ENCODE peak calls at places on chromosomes 3 and 15, in eight cellular contexts. One of them, this sample, is unnamed.

GRCh38 chr3:51547274-51547673 is 8.8 kb downstream of the RAD54L2 start:
- DNase-seq in cortex of kidney: no peak
- DNase-seq in NCI-H2081: no peak
- DNase-seq in dermis blood vessel endothelial cell: no peak
- DNase-seq in IMR-90: no peak
- DNase-seq in HTR-8/SVneo: no peak
- DNase-seq in stimulated activated naive CD4-positive, alpha-beta T cell: no peak
- DNase-seq in activated naive CD4-positive, alpha-beta T cell treated with anti-CD3 and anti-CD28 coated beads, Interleukin-2, amount 10 ng/mL, durations not matched to agents 7 days and 5 days: no peak
- DNase-seq in this sample: no peak

GRCh38 chr3:47692158-47692557 is 89.5 kb downstream of the SMARCC1 start:
- DNase-seq in cortex of kidney: no peak
- DNase-seq in NCI-H2081: no peak
- DNase-seq in dermis blood vessel endothelial cell: no peak
- DNase-seq in IMR-90: no peak
- DNase-seq in HTR-8/SVneo: no peak
- DNase-seq in stimulated activated naive CD4-positive, alpha-beta T cell: no peak
- DNase-seq in activated naive CD4-positive, alpha-beta T cell treated with anti-CD3 and anti-CD28 coated beads, Interleukin-2, amount 10 ng/mL, durations not matched to agents 7 days and 5 days: no peak
- DNase-seq in this sample: no peak

GRCh38 chr3:154247806-154248480 is 76.3 kb downstream of the DHX36 start:
- DNase-seq in cortex of kidney: no peak
- DNase-seq in NCI-H2081: no peak
- DNase-seq in dermis blood vessel endothelial cell: no peak
- DNase-seq in IMR-90: no peak
- DNase-seq in HTR-8/SVneo: no peak
- DNase-seq in stimulated activated naive CD4-positive, alpha-beta T cell: no peak
- DNase-seq in activated naive CD4-positive, alpha-beta T cell treated with anti-CD3 and anti-CD28 coated beads, Interleukin-2, amount 10 ng/mL, durations not matched to agents 7 days and 5 days: no peak
- DNase-seq in this sample: no peak

GRCh38 chr3:188546835-188547670 is 393.1 kb downstream of the LPP start:
- DNase-seq in cortex of kidney: no peak
- DNase-seq in NCI-H2081: no peak
- DNase-seq in dermis blood vessel endothelial cell: peak; percentile 62
- DNase-seq in IMR-90: peak; percentile 89
- DNase-seq in HTR-8/SVneo: no peak
- DNase-seq in stimulated activated naive CD4-positive, alpha-beta T cell: no peak
- DNase-seq in activated naive CD4-positive, alpha-beta T cell treated with anti-CD3 and anti-CD28 coated beads, Interleukin-2, amount 10 ng/mL, durations not matched to agents 7 days and 5 days: no peak
- DNase-seq in this sample: no peak

GRCh38 chr3:98980915-98981596 is 79.6 kb upstream of the DCBLD2 start:
- DNase-seq in cortex of kidney: no peak
- DNase-seq in NCI-H2081: no peak
- DNase-seq in dermis blood vessel endothelial cell: peak; percentile 68
- DNase-seq in IMR-90: peak; percentile 91
- DNase-seq in HTR-8/SVneo: no peak
- DNase-seq in stimulated activated naive CD4-positive, alpha-beta T cell: no peak
- DNase-seq in activated naive CD4-positive, alpha-beta T cell treated with anti-CD3 and anti-CD28 coated beads, Interleukin-2, amount 10 ng/mL, durations not matched to agents 7 days and 5 days: no peak
- DNase-seq in this sample: no peak

GRCh38 chr3:45807645-45808540 is 11.6 kb upstream of the SLC6A20 start:
- DNase-seq in cortex of kidney: no peak
- DNase-seq in NCI-H2081: peak; percentile 66
- DNase-seq in dermis blood vessel endothelial cell: no peak
- DNase-seq in IMR-90: no peak
- DNase-seq in HTR-8/SVneo: no peak
- DNase-seq in stimulated activated naive CD4-positive, alpha-beta T cell: no peak
- DNase-seq in activated naive CD4-positive, alpha-beta T cell treated with anti-CD3 and anti-CD28 coated beads, Interleukin-2, amount 10 ng/mL, durations not matched to agents 7 days and 5 days: no peak
- DNase-seq in this sample: no peak

GRCh38 chr3:120839120-120839519 is 68.9 kb upstream of the STXBP5L start:
- DNase-seq in cortex of kidney: no peak
- DNase-seq in NCI-H2081: no peak
- DNase-seq in dermis blood vessel endothelial cell: no peak
- DNase-seq in IMR-90: no peak
- DNase-seq in HTR-8/SVneo: no peak
- DNase-seq in stimulated activated naive CD4-positive, alpha-beta T cell: no peak
- DNase-seq in activated naive CD4-positive, alpha-beta T cell treated with anti-CD3 and anti-CD28 coated beads, Interleukin-2, amount 10 ng/mL, durations not matched to agents 7 days and 5 days: no peak
- DNase-seq in this sample: no peak

GRCh38 chr15:94229591-94230365 is 1.6 kb upstream of the MCTP2 start:
- DNase-seq in cortex of kidney: no peak
- DNase-seq in NCI-H2081: no peak
- DNase-seq in dermis blood vessel endothelial cell: no peak
- DNase-seq in IMR-90: no peak
- DNase-seq in HTR-8/SVneo: no peak
- DNase-seq in stimulated activated naive CD4-positive, alpha-beta T cell: peak; percentile 2
- DNase-seq in activated naive CD4-positive, alpha-beta T cell treated with anti-CD3 and anti-CD28 coated beads, Interleukin-2, amount 10 ng/mL, durations not matched to agents 7 days and 5 days: peak; percentile 76
- DNase-seq in this sample: no peak

GRCh38 chr3:14297784-14298236 is 104.6 kb upstream of the SLC6A6 start:
- DNase-seq in cortex of kidney: no peak
- DNase-seq in NCI-H2081: no peak
- DNase-seq in dermis blood vessel endothelial cell: no peak
- DNase-seq in IMR-90: no peak
- DNase-seq in HTR-8/SVneo: no peak
- DNase-seq in stimulated activated naive CD4-positive, alpha-beta T cell: no peak
- DNase-seq in activated naive CD4-positive, alpha-beta T cell treated with anti-CD3 and anti-CD28 coated beads, Interleukin-2, amount 10 ng/mL, durations not matched to agents 7 days and 5 days: no peak
- DNase-seq in this sample: no peak

GRCh38 chr3:114714237-114714636 is 420.4 kb downstream of the TIGIT start:
- DNase-seq in cortex of kidney: no peak
- DNase-seq in NCI-H2081: peak; percentile 76
- DNase-seq in dermis blood vessel endothelial cell: peak; percentile 44
- DNase-seq in IMR-90: no peak
- DNase-seq in HTR-8/SVneo: no peak
- DNase-seq in stimulated activated naive CD4-positive, alpha-beta T cell: no peak
- DNase-seq in activated naive CD4-positive, alpha-beta T cell treated with anti-CD3 and anti-CD28 coated beads, Interleukin-2, amount 10 ng/mL, durations not matched to agents 7 days and 5 days: no peak
- DNase-seq in this sample: no peak

GRCh38 chr3:126024049-126024854 is 55.3 kb downstream of the ROPN1B start:
- DNase-seq in cortex of kidney: no peak
- DNase-seq in NCI-H2081: no peak
- DNase-seq in dermis blood vessel endothelial cell: no peak
- DNase-seq in IMR-90: no peak
- DNase-seq in HTR-8/SVneo: no peak
- DNase-seq in stimulated activated naive CD4-positive, alpha-beta T cell: no peak
- DNase-seq in activated naive CD4-positive, alpha-beta T cell treated with anti-CD3 and anti-CD28 coated beads, Interleukin-2, amount 10 ng/mL, durations not matched to agents 7 days and 5 days: no peak
- DNase-seq in this sample: no peak

GRCh38 chr3:45739944-45740343 is 50.7 kb downstream of the SACM1L start:
- DNase-seq in cortex of kidney: no peak
- DNase-seq in NCI-H2081: no peak
- DNase-seq in dermis blood vessel endothelial cell: no peak
- DNase-seq in IMR-90: no peak
- DNase-seq in HTR-8/SVneo: no peak
- DNase-seq in stimulated activated naive CD4-positive, alpha-beta T cell: no peak
- DNase-seq in activated naive CD4-positive, alpha-beta T cell treated with anti-CD3 and anti-CD28 coated beads, Interleukin-2, amount 10 ng/mL, durations not matched to agents 7 days and 5 days: no peak
- DNase-seq in this sample: no peak

GRCh38 chr3:123892195-123892594 is 8.1 kb upstream of the MYLK start:
- DNase-seq in cortex of kidney: no peak
- DNase-seq in NCI-H2081: no peak
- DNase-seq in dermis blood vessel endothelial cell: no peak
- DNase-seq in IMR-90: no peak
- DNase-seq in HTR-8/SVneo: no peak
- DNase-seq in stimulated activated naive CD4-positive, alpha-beta T cell: no peak
- DNase-seq in activated naive CD4-positive, alpha-beta T cell treated with anti-CD3 and anti-CD28 coated beads, Interleukin-2, amount 10 ng/mL, durations not matched to agents 7 days and 5 days: no peak
- DNase-seq in this sample: no peak

GRCh38 chr3:40718681-40719080 is 193.9 kb downstream of the ZNF621 start:
- DNase-seq in cortex of kidney: no peak
- DNase-seq in NCI-H2081: no peak
- DNase-seq in dermis blood vessel endothelial cell: no peak
- DNase-seq in IMR-90: no peak
- DNase-seq in HTR-8/SVneo: no peak
- DNase-seq in stimulated activated naive CD4-positive, alpha-beta T cell: no peak
- DNase-seq in activated naive CD4-positive, alpha-beta T cell treated with anti-CD3 and anti-CD28 coated beads, Interleukin-2, amount 10 ng/mL, durations not matched to agents 7 days and 5 days: no peak
- DNase-seq in this sample: no peak

GRCh38 chr3:45567730-45568172 is 26.8 kb upstream of the LIMD1 start:
- DNase-seq in cortex of kidney: no peak
- DNase-seq in NCI-H2081: no peak
- DNase-seq in dermis blood vessel endothelial cell: no peak
- DNase-seq in IMR-90: peak; percentile 69
- DNase-seq in HTR-8/SVneo: no peak
- DNase-seq in stimulated activated naive CD4-positive, alpha-beta T cell: no peak
- DNase-seq in activated naive CD4-positive, alpha-beta T cell treated with anti-CD3 and anti-CD28 coated beads, Interleukin-2, amount 10 ng/mL, durations not matched to agents 7 days and 5 days: peak; percentile 47
- DNase-seq in this sample: no peak

GRCh38 chr15:89490550-89491315 is 5.7 kb downstream of the RHCG start:
- DNase-seq in cortex of kidney: no peak
- DNase-seq in NCI-H2081: peak; percentile 8
- DNase-seq in dermis blood vessel endothelial cell: no peak
- DNase-seq in IMR-90: no peak
- DNase-seq in HTR-8/SVneo: no peak
- DNase-seq in stimulated activated naive CD4-positive, alpha-beta T cell: no peak
- DNase-seq in activated naive CD4-positive, alpha-beta T cell treated with anti-CD3 and anti-CD28 coated beads, Interleukin-2, amount 10 ng/mL, durations not matched to agents 7 days and 5 days: no peak
- DNase-seq in this sample: no peak

GRCh38 chr3:172071780-172072179 is 32.4 kb downstream of the FNDC3B start:
- DNase-seq in cortex of kidney: no peak
- DNase-seq in NCI-H2081: no peak
- DNase-seq in dermis blood vessel endothelial cell: no peak
- DNase-seq in IMR-90: no peak
- DNase-seq in HTR-8/SVneo: no peak
- DNase-seq in stimulated activated naive CD4-positive, alpha-beta T cell: no peak
- DNase-seq in activated naive CD4-positive, alpha-beta T cell treated with anti-CD3 and anti-CD28 coated beads, Interleukin-2, amount 10 ng/mL, durations not matched to agents 7 days and 5 days: no peak
- DNase-seq in this sample: no peak

GRCh38 chr15:41507820-41508290 is 5.8 kb downstream of the LTK start:
- DNase-seq in cortex of kidney: no peak
- DNase-seq in NCI-H2081: peak; percentile 17
- DNase-seq in dermis blood vessel endothelial cell: no peak
- DNase-seq in IMR-90: no peak
- DNase-seq in HTR-8/SVneo: no peak
- DNase-seq in stimulated activated naive CD4-positive, alpha-beta T cell: no peak
- DNase-seq in activated naive CD4-positive, alpha-beta T cell treated with anti-CD3 and anti-CD28 coated beads, Interleukin-2, amount 10 ng/mL, durations not matched to agents 7 days and 5 days: no peak
- DNase-seq in this sample: no peak

GRCh38 chr3:197256836-197257444 is 41.5 kb downstream of the DLG1 start:
- DNase-seq in cortex of kidney: no peak
- DNase-seq in NCI-H2081: peak; percentile 61
- DNase-seq in dermis blood vessel endothelial cell: peak; percentile 77
- DNase-seq in IMR-90: peak; percentile 64
- DNase-seq in HTR-8/SVneo: peak; percentile 17
- DNase-seq in stimulated activated naive CD4-positive, alpha-beta T cell: peak; percentile 0
- DNase-seq in activated naive CD4-positive, alpha-beta T cell treated with anti-CD3 and anti-CD28 coated beads, Interleukin-2, amount 10 ng/mL, durations not matched to agents 7 days and 5 days: peak; percentile 52
- DNase-seq in this sample: peak; percentile 64

GRCh38 chr3:129304141-129304540 is 25.5 kb downstream of the HMCES start:
- DNase-seq in cortex of kidney: no peak
- DNase-seq in NCI-H2081: no peak
- DNase-seq in dermis blood vessel endothelial cell: no peak
- DNase-seq in IMR-90: peak; percentile 44
- DNase-seq in HTR-8/SVneo: no peak
- DNase-seq in stimulated activated naive CD4-positive, alpha-beta T cell: no peak
- DNase-seq in activated naive CD4-positive, alpha-beta T cell treated with anti-CD3 and anti-CD28 coated beads, Interleukin-2, amount 10 ng/mL, durations not matched to agents 7 days and 5 days: no peak
- DNase-seq in this sample: no peak

GRCh38 chr3:184643442-184643841 is 68.4 kb downstream of the MAGEF1 start:
- DNase-seq in cortex of kidney: no peak
- DNase-seq in NCI-H2081: no peak
- DNase-seq in dermis blood vessel endothelial cell: no peak
- DNase-seq in IMR-90: no peak
- DNase-seq in HTR-8/SVneo: no peak
- DNase-seq in stimulated activated naive CD4-positive, alpha-beta T cell: no peak
- DNase-seq in activated naive CD4-positive, alpha-beta T cell treated with anti-CD3 and anti-CD28 coated beads, Interleukin-2, amount 10 ng/mL, durations not matched to agents 7 days and 5 days: no peak
- DNase-seq in this sample: no peak

GRCh38 chr3:8668216-8668615 is 23.6 kb upstream of the SSUH2 start:
- DNase-seq in cortex of kidney: no peak
- DNase-seq in NCI-H2081: no peak
- DNase-seq in dermis blood vessel endothelial cell: no peak
- DNase-seq in IMR-90: peak; percentile 17
- DNase-seq in HTR-8/SVneo: no peak
- DNase-seq in stimulated activated naive CD4-positive, alpha-beta T cell: no peak
- DNase-seq in activated naive CD4-positive, alpha-beta T cell treated with anti-CD3 and anti-CD28 coated beads, Interleukin-2, amount 10 ng/mL, durations not matched to agents 7 days and 5 days: no peak
- DNase-seq in this sample: no peak

GRCh38 chr3:117047951-117048705 is 338.5 kb downstream of the TUSC7 start:
- DNase-seq in cortex of kidney: no peak
- DNase-seq in NCI-H2081: no peak
- DNase-seq in dermis blood vessel endothelial cell: no peak
- DNase-seq in IMR-90: peak; percentile 20
- DNase-seq in HTR-8/SVneo: no peak
- DNase-seq in stimulated activated naive CD4-positive, alpha-beta T cell: no peak
- DNase-seq in activated naive CD4-positive, alpha-beta T cell treated with anti-CD3 and anti-CD28 coated beads, Interleukin-2, amount 10 ng/mL, durations not matched to agents 7 days and 5 days: no peak
- DNase-seq in this sample: no peak

GRCh38 chr3:105686324-105686897 is 182.4 kb downstream of the CBLB start:
- DNase-seq in cortex of kidney: no peak
- DNase-seq in NCI-H2081: peak; percentile 26
- DNase-seq in dermis blood vessel endothelial cell: peak; percentile 46
- DNase-seq in IMR-90: peak; percentile 54
- DNase-seq in HTR-8/SVneo: peak; percentile 30
- DNase-seq in stimulated activated naive CD4-positive, alpha-beta T cell: no peak
- DNase-seq in activated naive CD4-positive, alpha-beta T cell treated with anti-CD3 and anti-CD28 coated beads, Interleukin-2, amount 10 ng/mL, durations not matched to agents 7 days and 5 days: no peak
- DNase-seq in this sample: peak; percentile 51

GRCh38 chr3:53109190-53109589 is 21.0 kb downstream of the RFT1 start:
- DNase-seq in cortex of kidney: no peak
- DNase-seq in NCI-H2081: no peak
- DNase-seq in dermis blood vessel endothelial cell: peak; percentile 58
- DNase-seq in IMR-90: peak; percentile 83
- DNase-seq in HTR-8/SVneo: peak; percentile 73
- DNase-seq in stimulated activated naive CD4-positive, alpha-beta T cell: no peak
- DNase-seq in activated naive CD4-positive, alpha-beta T cell treated with anti-CD3 and anti-CD28 coated beads, Interleukin-2, amount 10 ng/mL, durations not matched to agents 7 days and 5 days: peak; percentile 44
- DNase-seq in this sample: no peak

GRCh38 chr3:9809615-9810356 is at the start of gene TTLL3:
- DNase-seq in cortex of kidney: no peak
- DNase-seq in NCI-H2081: peak; percentile 45
- DNase-seq in dermis blood vessel endothelial cell: peak; percentile 66
- DNase-seq in IMR-90: peak; percentile 36
- DNase-seq in HTR-8/SVneo: peak; percentile 66
- DNase-seq in stimulated activated naive CD4-positive, alpha-beta T cell: peak; percentile 50
- DNase-seq in activated naive CD4-positive, alpha-beta T cell treated with anti-CD3 and anti-CD28 coated beads, Interleukin-2, amount 10 ng/mL, durations not matched to agents 7 days and 5 days: peak; percentile 67
- DNase-seq in this sample: peak; percentile 54

GRCh38 chr15:38768970-38769369 is 204.4 kb upstream of the RASGRP1 start:
- DNase-seq in cortex of kidney: no peak
- DNase-seq in NCI-H2081: no peak
- DNase-seq in dermis blood vessel endothelial cell: peak; percentile 32
- DNase-seq in IMR-90: peak; percentile 34
- DNase-seq in HTR-8/SVneo: no peak
- DNase-seq in stimulated activated naive CD4-positive, alpha-beta T cell: no peak
- DNase-seq in activated naive CD4-positive, alpha-beta T cell treated with anti-CD3 and anti-CD28 coated beads, Interleukin-2, amount 10 ng/mL, durations not matched to agents 7 days and 5 days: no peak
- DNase-seq in this sample: no peak

GRCh38 chr3:1091276-1091675 is 1.5 kb upstream of the CNTN6 start:
- DNase-seq in cortex of kidney: no peak
- DNase-seq in NCI-H2081: no peak
- DNase-seq in dermis blood vessel endothelial cell: no peak
- DNase-seq in IMR-90: no peak
- DNase-seq in HTR-8/SVneo: no peak
- DNase-seq in stimulated activated naive CD4-positive, alpha-beta T cell: no peak
- DNase-seq in activated naive CD4-positive, alpha-beta T cell treated with anti-CD3 and anti-CD28 coated beads, Interleukin-2, amount 10 ng/mL, durations not matched to agents 7 days and 5 days: no peak
- DNase-seq in this sample: no peak

GRCh38 chr3:50627407-50628051 is 10.6 kb downstream of the MAPKAPK3 start:
- DNase-seq in cortex of kidney: no peak
- DNase-seq in NCI-H2081: no peak
- DNase-seq in dermis blood vessel endothelial cell: peak; percentile 31
- DNase-seq in IMR-90: peak; percentile 69
- DNase-seq in HTR-8/SVneo: peak; percentile 65
- DNase-seq in stimulated activated naive CD4-positive, alpha-beta T cell: no peak
- DNase-seq in activated naive CD4-positive, alpha-beta T cell treated with anti-CD3 and anti-CD28 coated beads, Interleukin-2, amount 10 ng/mL, durations not matched to agents 7 days and 5 days: no peak
- DNase-seq in this sample: no peak

GRCh38 chr3:179929091-179929529 is 107.6 kb downstream of the PEX5L start:
- DNase-seq in cortex of kidney: no peak
- DNase-seq in NCI-H2081: peak; percentile 91
- DNase-seq in dermis blood vessel endothelial cell: peak; percentile 80
- DNase-seq in IMR-90: peak; percentile 60
- DNase-seq in HTR-8/SVneo: peak; percentile 14
- DNase-seq in stimulated activated naive CD4-positive, alpha-beta T cell: no peak
- DNase-seq in activated naive CD4-positive, alpha-beta T cell treated with anti-CD3 and anti-CD28 coated beads, Interleukin-2, amount 10 ng/mL, durations not matched to agents 7 days and 5 days: peak; percentile 52
- DNase-seq in this sample: peak; percentile 86

This sample was measured in NCI-H2171 treated with DMSO at 0.1 percent for 48 hours.